ENCODE peak calls at places on chromosome 2, in nine cellular contexts. One of them, this sample, is unnamed.

GRCh38 chr2:160293401-160293911 is 93.4 kb upstream of the ITGB6 start:
- DNase-seq in HL-60: no peak
- DNase-seq in lung: no peak
- DNase-seq in Peyer's patch: no peak
- DNase-seq in PC-9: peak
- DNase-seq in testis: no peak
- DNase-seq in body of pancreas: no peak
- DNase-seq in SK-N-SH: peak
- DNase-seq in aorta: no peak
- DNase-seq in this sample: no peak

GRCh38 chr2:43340066-43340465 is 113.7 kb upstream of the ZFP36L2 start:
- DNase-seq in HL-60: no peak
- DNase-seq in lung: no peak
- DNase-seq in Peyer's patch: no peak
- DNase-seq in PC-9: no peak
- DNase-seq in testis: no peak
- DNase-seq in body of pancreas: no peak
- DNase-seq in SK-N-SH: no peak
- DNase-seq in aorta: no peak
- DNase-seq in this sample: no peak

GRCh38 chr2:112768432-112768831 is 4.0 kb upstream of the CKAP2L start:
- DNase-seq in HL-60: no peak
- DNase-seq in lung: no peak
- DNase-seq in Peyer's patch: no peak
- DNase-seq in PC-9: peak
- DNase-seq in testis: no peak
- DNase-seq in body of pancreas: no peak
- DNase-seq in SK-N-SH: no peak
- DNase-seq in aorta: no peak
- DNase-seq in this sample: no peak

GRCh38 chr2:152221870-152222269 is 46.3 kb upstream of the STAM2 start:
- DNase-seq in HL-60: no peak
- DNase-seq in lung: no peak
- DNase-seq in Peyer's patch: no peak
- DNase-seq in PC-9: no peak
- DNase-seq in testis: no peak
- DNase-seq in body of pancreas: no peak
- DNase-seq in SK-N-SH: no peak
- DNase-seq in aorta: no peak
- DNase-seq in this sample: no peak

GRCh38 chr2:231007159-231008045 is 11.5 kb downstream of the SPATA3 start:
- DNase-seq in HL-60: no peak
- DNase-seq in lung: no peak
- DNase-seq in Peyer's patch: no peak
- DNase-seq in PC-9: no peak
- DNase-seq in testis: no peak
- DNase-seq in body of pancreas: no peak
- DNase-seq in SK-N-SH: no peak
- DNase-seq in aorta: no peak
- DNase-seq in this sample: no peak

GRCh38 chr2:231369580-231370428 is 25.7 kb upstream of the B3GNT7 start:
- DNase-seq in HL-60: no peak
- DNase-seq in lung: no peak
- DNase-seq in Peyer's patch: no peak
- DNase-seq in PC-9: peak
- DNase-seq in testis: no peak
- DNase-seq in body of pancreas: no peak
- DNase-seq in SK-N-SH: no peak
- DNase-seq in aorta: peak
- DNase-seq in this sample: no peak

GRCh38 chr2:33215299-33215698 is 261.1 kb upstream of the RASGRP3 start:
- DNase-seq in HL-60: no peak
- DNase-seq in lung: no peak
- DNase-seq in Peyer's patch: no peak
- DNase-seq in PC-9: no peak
- DNase-seq in testis: no peak
- DNase-seq in body of pancreas: peak
- DNase-seq in SK-N-SH: no peak
- DNase-seq in aorta: peak
- DNase-seq in this sample: no peak

GRCh38 chr2:112869258-112869842 is 32.8 kb upstream of the IL1B start:
- DNase-seq in HL-60: no peak
- DNase-seq in lung: peak
- DNase-seq in Peyer's patch: no peak
- DNase-seq in PC-9: peak
- DNase-seq in testis: no peak
- DNase-seq in body of pancreas: peak
- DNase-seq in SK-N-SH: no peak
- DNase-seq in aorta: no peak
- DNase-seq in this sample: peak

GRCh38 chr2:56749152-56749752 is 565.5 kb downstream of the CCDC85A start:
- DNase-seq in HL-60: no peak
- DNase-seq in lung: no peak
- DNase-seq in Peyer's patch: no peak
- DNase-seq in PC-9: no peak
- DNase-seq in testis: no peak
- DNase-seq in body of pancreas: no peak
- DNase-seq in SK-N-SH: no peak
- DNase-seq in aorta: no peak
- DNase-seq in this sample: no peak

GRCh38 chr2:48482313-48482712 is 47.6 kb upstream of the STON1 start:
- DNase-seq in HL-60: no peak
- DNase-seq in lung: no peak
- DNase-seq in Peyer's patch: no peak
- DNase-seq in PC-9: no peak
- DNase-seq in testis: no peak
- DNase-seq in body of pancreas: no peak
- DNase-seq in SK-N-SH: no peak
- DNase-seq in aorta: no peak
- DNase-seq in this sample: no peak

GRCh38 chr2:208311954-208312353 is 45.9 kb downstream of the PIKFYVE start:
- DNase-seq in HL-60: no peak
- DNase-seq in lung: no peak
- DNase-seq in Peyer's patch: no peak
- DNase-seq in PC-9: no peak
- DNase-seq in testis: no peak
- DNase-seq in body of pancreas: no peak
- DNase-seq in SK-N-SH: no peak
- DNase-seq in aorta: no peak
- DNase-seq in this sample: no peak

GRCh38 chr2:18831916-18832510 is 242.6 kb upstream of the NT5C1B start:
- DNase-seq in HL-60: no peak
- DNase-seq in lung: no peak
- DNase-seq in Peyer's patch: no peak
- DNase-seq in PC-9: peak
- DNase-seq in testis: peak
- DNase-seq in body of pancreas: no peak
- DNase-seq in SK-N-SH: no peak
- DNase-seq in aorta: no peak
- DNase-seq in this sample: no peak

GRCh38 chr2:24471662-24472061 is 19.4 kb upstream of the NCOA1 start:
- DNase-seq in HL-60: no peak
- DNase-seq in lung: no peak
- DNase-seq in Peyer's patch: no peak
- DNase-seq in PC-9: no peak
- DNase-seq in testis: no peak
- DNase-seq in body of pancreas: no peak
- DNase-seq in SK-N-SH: no peak
- DNase-seq in aorta: no peak
- DNase-seq in this sample: no peak

GRCh38 chr2:199734651-199735050 is 116.3 kb downstream of the FTCDNL1 start:
- DNase-seq in HL-60: no peak
- DNase-seq in lung: no peak
- DNase-seq in Peyer's patch: no peak
- DNase-seq in PC-9: no peak
- DNase-seq in testis: no peak
- DNase-seq in body of pancreas: no peak
- DNase-seq in SK-N-SH: no peak
- DNase-seq in aorta: no peak
- DNase-seq in this sample: no peak

GRCh38 chr2:168365094-168365621 is 90.9 kb upstream of the CERS6 start:
- DNase-seq in HL-60: peak
- DNase-seq in lung: no peak
- DNase-seq in Peyer's patch: no peak
- DNase-seq in PC-9: no peak
- DNase-seq in testis: no peak
- DNase-seq in body of pancreas: no peak
- DNase-seq in SK-N-SH: no peak
- DNase-seq in aorta: no peak
- DNase-seq in this sample: no peak

GRCh38 chr2:207045531-207045930 is 106.2 kb downstream of the CPO start:
- DNase-seq in HL-60: no peak
- DNase-seq in lung: no peak
- DNase-seq in Peyer's patch: no peak
- DNase-seq in PC-9: no peak
- DNase-seq in testis: no peak
- DNase-seq in body of pancreas: no peak
- DNase-seq in SK-N-SH: no peak
- DNase-seq in aorta: no peak
- DNase-seq in this sample: no peak

GRCh38 chr2:218648473-218649100 is 10.8 kb downstream of the ZNF142 start:
- DNase-seq in HL-60: peak
- DNase-seq in lung: no peak
- DNase-seq in Peyer's patch: peak
- DNase-seq in PC-9: peak
- DNase-seq in testis: peak
- DNase-seq in body of pancreas: peak
- DNase-seq in SK-N-SH: peak
- DNase-seq in aorta: peak
- DNase-seq in this sample: peak

GRCh38 chr2:2756886-2757285 is 425.8 kb upstream of the MYT1L start:
- DNase-seq in HL-60: no peak
- DNase-seq in lung: no peak
- DNase-seq in Peyer's patch: no peak
- DNase-seq in PC-9: no peak
- DNase-seq in testis: no peak
- DNase-seq in body of pancreas: no peak
- DNase-seq in SK-N-SH: no peak
- DNase-seq in aorta: no peak
- DNase-seq in this sample: no peak

GRCh38 chr2:187959821-187960220 is 331.9 kb upstream of the GULP1 start:
- DNase-seq in HL-60: no peak
- DNase-seq in lung: no peak
- DNase-seq in Peyer's patch: no peak
- DNase-seq in PC-9: peak
- DNase-seq in testis: no peak
- DNase-seq in body of pancreas: no peak
- DNase-seq in SK-N-SH: no peak
- DNase-seq in aorta: no peak
- DNase-seq in this sample: no peak

GRCh38 chr2:190837991-190838390 is 42.6 kb upstream of the GLS start:
- DNase-seq in HL-60: no peak
- DNase-seq in lung: no peak
- DNase-seq in Peyer's patch: no peak
- DNase-seq in PC-9: no peak
- DNase-seq in testis: no peak
- DNase-seq in body of pancreas: no peak
- DNase-seq in SK-N-SH: no peak
- DNase-seq in aorta: no peak
- DNase-seq in this sample: no peak
- H3K4me3 ChIP-seq in HL-60: no peak
- H3K4me3 ChIP-seq in lung: no peak
- H3K4me3 ChIP-seq in Peyer's patch: no peak
- H3K4me3 ChIP-seq in PC-9: no peak
- H3K4me3 ChIP-seq in testis: no peak
- H3K4me3 ChIP-seq in body of pancreas: no peak
- H3K4me3 ChIP-seq in SK-N-SH: peak
- H3K4me3 ChIP-seq in aorta: no peak
- H3K4me3 ChIP-seq in this sample: no peak

DNA sequence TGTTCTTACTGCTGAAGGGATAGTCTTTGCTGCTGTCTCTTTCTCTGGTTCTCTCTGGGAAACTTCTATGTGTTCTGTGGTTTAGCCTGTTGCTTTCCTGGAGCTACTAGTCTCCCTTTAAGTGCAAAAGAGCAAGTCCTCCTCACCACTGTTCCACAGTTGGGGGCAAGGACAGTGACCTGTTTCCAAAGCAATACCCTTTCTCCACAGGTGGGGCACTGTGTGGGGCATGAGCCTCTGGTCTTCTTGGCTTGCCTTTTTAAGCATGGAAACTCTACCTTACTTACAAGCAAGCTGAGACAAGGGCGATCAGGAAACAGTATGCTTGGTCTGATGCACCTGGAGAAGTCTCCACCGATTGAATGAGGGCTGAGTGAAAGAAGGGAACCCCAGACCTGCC is 156.7 kb downstream of the CPS1 start:
- DNase-seq in HL-60: no peak
- DNase-seq in lung: no peak
- DNase-seq in Peyer's patch: no peak
- DNase-seq in PC-9: no peak
- DNase-seq in testis: no peak
- DNase-seq in body of pancreas: no peak
- DNase-seq in SK-N-SH: no peak
- DNase-seq in aorta: peak
- DNase-seq in this sample: no peak
- H3K4me3 ChIP-seq in HL-60: no peak
- H3K4me3 ChIP-seq in lung: no peak
- H3K4me3 ChIP-seq in Peyer's patch: no peak
- H3K4me3 ChIP-seq in PC-9: no peak
- H3K4me3 ChIP-seq in testis: no peak
- H3K4me3 ChIP-seq in body of pancreas: no peak
- H3K4me3 ChIP-seq in SK-N-SH: no peak
- H3K4me3 ChIP-seq in aorta: no peak
- H3K4me3 ChIP-seq in this sample: no peak

DNA sequence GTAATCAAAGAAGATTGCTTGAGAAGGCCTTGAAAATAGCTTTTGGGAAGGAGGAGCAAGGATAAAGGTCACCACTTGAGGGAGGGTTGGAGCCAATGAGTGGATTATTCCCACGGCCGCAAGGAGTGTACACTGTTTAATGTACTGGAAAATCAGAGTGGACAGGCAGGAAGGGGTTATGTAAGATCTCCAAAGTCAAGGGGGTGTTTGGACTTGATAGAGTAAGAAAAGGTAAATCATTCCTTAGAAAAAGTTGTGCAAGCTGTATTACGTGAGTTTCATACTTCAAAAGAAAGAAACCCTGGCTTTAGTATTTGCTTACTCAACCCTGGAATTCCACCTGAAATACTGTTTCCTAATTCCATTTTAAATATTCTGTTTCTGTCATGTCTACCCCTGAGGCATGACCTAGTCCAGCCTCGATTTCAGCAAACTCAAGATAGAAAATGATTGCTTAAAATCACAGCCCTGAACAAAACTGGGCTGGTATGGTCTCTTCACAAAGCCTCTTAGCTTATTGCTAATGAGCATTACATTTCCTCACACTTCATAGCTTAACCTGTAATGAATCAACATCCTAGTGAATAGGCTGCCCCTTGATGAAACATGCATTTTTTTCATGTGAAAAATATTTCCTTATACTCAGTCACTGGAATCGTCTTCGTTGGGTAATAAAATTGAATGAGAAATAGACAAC is 1.1 kb downstream of the MREG start:
- DNase-seq in HL-60: no peak
- DNase-seq in lung: peak
- DNase-seq in Peyer's patch: no peak
- DNase-seq in PC-9: peak
- DNase-seq in testis: no peak
- DNase-seq in body of pancreas: no peak
- DNase-seq in SK-N-SH: peak
- DNase-seq in aorta: no peak
- DNase-seq in this sample: no peak
- H3K4me3 ChIP-seq in HL-60: no peak
- H3K4me3 ChIP-seq in lung: no peak
- H3K4me3 ChIP-seq in Peyer's patch: peak
- H3K4me3 ChIP-seq in PC-9: peak
- H3K4me3 ChIP-seq in testis: peak
- H3K4me3 ChIP-seq in body of pancreas: no peak
- H3K4me3 ChIP-seq in SK-N-SH: peak
- H3K4me3 ChIP-seq in aorta: no peak
- H3K4me3 ChIP-seq in this sample: peak

GRCh38 chr2:72862239-72862988 is 24.8 kb upstream of the SPR start:
- DNase-seq in HL-60: peak
- DNase-seq in lung: peak
- DNase-seq in Peyer's patch: peak
- DNase-seq in PC-9: peak
- DNase-seq in testis: peak
- DNase-seq in body of pancreas: peak
- DNase-seq in SK-N-SH: peak
- DNase-seq in aorta: peak
- DNase-seq in this sample: peak
- H3K4me3 ChIP-seq in HL-60: no peak
- H3K4me3 ChIP-seq in lung: no peak
- H3K4me3 ChIP-seq in Peyer's patch: no peak
- H3K4me3 ChIP-seq in PC-9: peak
- H3K4me3 ChIP-seq in testis: peak
- H3K4me3 ChIP-seq in body of pancreas: no peak
- H3K4me3 ChIP-seq in SK-N-SH: peak
- H3K4me3 ChIP-seq in aorta: no peak
- H3K4me3 ChIP-seq in this sample: no peak

This sample was measured in K562.